ENCODE peak calls at places on chromosome 2, in four cellular contexts. One of them, this sample, is unnamed.

GRCh38 chr2:134999536-134999935 is 47.7 kb downstream of the MAP3K19 start:
- DNase-seq in astrocyte: no peak
- DNase-seq in heart right ventricle: no peak
- DNase-seq in NCI-H748 treated with DMSO at 0.1 percent for 48 hours: no peak
- DNase-seq in this sample: no peak

GRCh38 chr2:145200307-145200706 is 680.4 kb upstream of the ZEB2 start:
- DNase-seq in heart right ventricle: no peak
- DNase-seq in astrocyte: peak; percentile 34
- DNase-seq in NCI-H748 treated with DMSO at 0.1 percent for 48 hours: no peak
- DNase-seq in this sample: no peak

GRCh38 chr2:170928036-170928823 is 823 bp upstream of the GORASP2 start:
- DNase-seq in astrocyte: peak; percentile 11
- DNase-seq in NCI-H748 treated with DMSO at 0.1 percent for 48 hours: peak; percentile 27
- DNase-seq in heart right ventricle: no peak
- DNase-seq in this sample: peak; percentile 32

GRCh38 chr2:219571311-219572236 is at the start of gene OBSL1:
- DNase-seq in astrocyte: peak; percentile 67
- DNase-seq in heart right ventricle: peak; percentile 84
- DNase-seq in NCI-H748 treated with DMSO at 0.1 percent for 48 hours: peak; percentile 68
- DNase-seq in this sample: peak; percentile 87

GRCh38 chr2:21358971-21359370 is 235.2 kb downstream of the TDRD15 start:
- DNase-seq in astrocyte: no peak
- DNase-seq in heart right ventricle: no peak
- DNase-seq in NCI-H748 treated with DMSO at 0.1 percent for 48 hours: no peak
- DNase-seq in this sample: no peak

GRCh38 chr2:71832844-71833243 is 314.8 kb downstream of the CYP26B1 start:
- DNase-seq in astrocyte: no peak
- DNase-seq in heart right ventricle: no peak
- DNase-seq in NCI-H748 treated with DMSO at 0.1 percent for 48 hours: no peak
- DNase-seq in this sample: no peak

GRCh38 chr2:232485757-232486557 is 1.7 kb downstream of the ECEL1 start:
- DNase-seq in NCI-H748 treated with DMSO at 0.1 percent for 48 hours: no peak
- DNase-seq in astrocyte: no peak
- DNase-seq in heart right ventricle: no peak
- DNase-seq in this sample: no peak

GRCh38 chr2:67846341-67847070 is 216.3 kb downstream of the C1D start:
- DNase-seq in astrocyte: peak; percentile 91
- DNase-seq in heart right ventricle: peak; percentile 41
- DNase-seq in NCI-H748 treated with DMSO at 0.1 percent for 48 hours: peak; percentile 92
- DNase-seq in this sample: peak; percentile 86

GRCh38 chr2:39266139-39266805 is 22.5 kb upstream of the CDKL4 start:
- DNase-seq in astrocyte: peak; percentile 5
- DNase-seq in heart right ventricle: no peak
- DNase-seq in NCI-H748 treated with DMSO at 0.1 percent for 48 hours: no peak
- DNase-seq in this sample: no peak

GRCh38 chr2:96404446-96405373 is 69.1 kb downstream of the NCAPH start:
- DNase-seq in astrocyte: no peak
- DNase-seq in NCI-H748 treated with DMSO at 0.1 percent for 48 hours: no peak
- DNase-seq in heart right ventricle: peak; percentile 45
- DNase-seq in this sample: no peak

GRCh38 chr2:14567561-14567960 is 65.0 kb upstream of the LRATD1 start:
- DNase-seq in heart right ventricle: no peak
- DNase-seq in NCI-H748 treated with DMSO at 0.1 percent for 48 hours: no peak
- DNase-seq in astrocyte: peak; percentile 5
- DNase-seq in this sample: no peak

GRCh38 chr2:101802329-101802728 is 104.8 kb downstream of the MAP4K4 start:
- DNase-seq in heart right ventricle: no peak
- DNase-seq in NCI-H748 treated with DMSO at 0.1 percent for 48 hours: no peak
- DNase-seq in astrocyte: no peak
- DNase-seq in this sample: peak; percentile 54

GRCh38 chr2:226524381-226524843 is 275.2 kb downstream of the IRS1 start:
- DNase-seq in astrocyte: peak; percentile 82
- DNase-seq in NCI-H748 treated with DMSO at 0.1 percent for 48 hours: no peak
- DNase-seq in heart right ventricle: no peak
- DNase-seq in this sample: peak; percentile 53

GRCh38 chr2:50491541-50492114 is 540.3 kb downstream of the NRXN1 start:
- DNase-seq in astrocyte: peak; percentile 17
- DNase-seq in NCI-H748 treated with DMSO at 0.1 percent for 48 hours: peak; percentile 14
- DNase-seq in heart right ventricle: no peak
- DNase-seq in this sample: no peak

GRCh38 chr2:227942021-227942420 is 70.6 kb downstream of the DAW1 start:
- DNase-seq in NCI-H748 treated with DMSO at 0.1 percent for 48 hours: no peak
- DNase-seq in astrocyte: no peak
- DNase-seq in heart right ventricle: no peak
- DNase-seq in this sample: no peak

GRCh38 chr2:27322301-27322765 is 564 bp downstream of the MPV17 start:
- DNase-seq in NCI-H748 treated with DMSO at 0.1 percent for 48 hours: no peak
- DNase-seq in astrocyte: no peak
- DNase-seq in heart right ventricle: no peak
- DNase-seq in this sample: peak; percentile 19

GRCh38 chr2:99543247-99543646 is 53.4 kb upstream of the REV1 start:
- DNase-seq in heart right ventricle: no peak
- DNase-seq in astrocyte: no peak
- DNase-seq in NCI-H748 treated with DMSO at 0.1 percent for 48 hours: no peak
- DNase-seq in this sample: no peak

This sample was measured in ELF-1.